ENCODE peak calls at places on chromosomes 16 and 17, in nine cellular contexts. P is ACHN; G is kidney; D is RCC 7860; U is spleen; Z is Calu3; W is activated T-helper 1 cell treated with Interleukin-2 at 50 U/mL for 16 hours; N is activated T-cell treated with anti-CD3 and anti-CD28 coated beads for 1 hour; R is activated CD4-positive, alpha-beta T cell treated with anti-CD3 and anti-CD28 coated beads for 4 hours. S is an unnamed sample.

GRCh38 chr16:23359092-23359760 is 57.1 kb downstream of the SCNN1B start:
- DNase-seq in P (no peak), G (peak), D (peak), U (peak), Z (no peak), W (no peak), N (no peak), R (no peak), S (peak)

GRCh38 chr17:40678902-40679522 is 14.0 kb upstream of the KRT222 start:
- DNase-seq in P (peak), G (no peak), D (peak), U (no peak), Z (no peak), W (no peak), N (no peak), R (no peak), S (no peak)

GRCh38 chr17:65638221-65638940 is 76.9 kb upstream of the AXIN2 start:
- DNase-seq in P (no peak), G (no peak), D (no peak), U (no peak), Z (no peak), W (no peak), N (no peak), R (no peak), S (no peak)

GRCh38 chr17:61116577-61116976 is 283.1 kb upstream of the TBX2 start:
- DNase-seq in P (no peak), G (no peak), D (no peak), U (no peak), Z (no peak), W (no peak), N (no peak), R (no peak), S (no peak)

GRCh38 chr17:35709874-35710273 is 21.6 kb upstream of the RASL10B start:
- DNase-seq in P (no peak), G (no peak), D (no peak), U (no peak), Z (no peak), W (no peak), N (no peak), R (no peak), S (no peak)

GRCh38 chr16:81319221-81319912 is 4.6 kb downstream of the GAN start:
- DNase-seq in P (peak), G (no peak), D (peak), U (no peak), Z (no peak), W (no peak), N (no peak), R (no peak), S (peak)

GRCh38 chr17:45837187-45837586 is 7.5 kb upstream of the SPPL2C start:
- DNase-seq in P (no peak), G (no peak), D (no peak), U (no peak), Z (no peak), W (no peak), N (no peak), R (no peak), S (no peak)

GRCh38 chr17:12859520-12859919 is 70.2 kb downstream of the ARHGAP44 start:
- DNase-seq in P (no peak), G (no peak), D (no peak), U (no peak), Z (no peak), W (no peak), N (no peak), R (no peak), S (peak)

GRCh38 chr17:58278661-58279015 is 2.1 kb downstream of the MPO start:
- DNase-seq in P (no peak), G (no peak), D (no peak), U (no peak), Z (no peak), W (no peak), N (no peak), R (no peak), S (no peak)

GRCh38 chr17:77337150-77337549 is 196.4 kb downstream of the SEC14L1 start:
- DNase-seq in P (no peak), G (no peak), D (no peak), U (no peak), Z (no peak), W (no peak), N (no peak), R (no peak), S (no peak)

GRCh38 chr17:45231481-45232116 is 9.9 kb downstream of the FMNL1 start:
- DNase-seq in P (peak), G (no peak), D (no peak), U (peak), Z (peak), W (no peak), N (no peak), R (no peak), S (no peak)

GRCh38 chr17:32461853-32462617 is 17.7 kb downstream of the PSMD11 start:
- DNase-seq in P (peak), G (no peak), D (peak), U (no peak), Z (peak), W (peak), N (peak), R (peak), S (peak)

GRCh38 chr17:57874434-57875108 is 24.7 kb upstream of the MRPS23 start:
- DNase-seq in P (peak), G (peak), D (peak), U (peak), Z (no peak), W (no peak), N (no peak), R (peak), S (peak)

GRCh38 chr17:4986403-4986802 is 1.1 kb downstream of the CAMTA2 start:
- DNase-seq in P (no peak), G (peak), D (no peak), U (peak), Z (no peak), W (no peak), N (no peak), R (no peak), S (peak)

GRCh38 chr16:67942200-67942509 is 1.8 kb downstream of the LCAT start:
- DNase-seq in P (peak), G (no peak), D (no peak), U (no peak), Z (peak), W (no peak), N (no peak), R (peak), S (no peak)

GRCh38 chr17:17603895-17604225 is 12.4 kb upstream of the PEMT start:
- DNase-seq in P (no peak), G (no peak), D (no peak), U (no peak), Z (no peak), W (no peak), N (no peak), R (no peak), S (no peak)

GRCh38 chr16:28903344-28904042 is 21.5 kb downstream of the RABEP2 start:
- DNase-seq in P (no peak), G (no peak), D (no peak), U (no peak), Z (no peak), W (no peak), N (no peak), R (no peak), S (no peak)

GRCh38 chr17:41324180-41325075 is 8.9 kb upstream of the KRTAP17-1 start:
- DNase-seq in P (peak), G (no peak), D (peak), U (no peak), Z (peak), W (no peak), N (no peak), R (no peak), S (no peak)

GRCh38 chr16:7318661-7319060 is 14.0 kb upstream of the RBFOX1 start:
- DNase-seq in P (no peak), G (no peak), D (no peak), U (no peak), Z (no peak), W (no peak), N (no peak), R (no peak), S (no peak)

GRCh38 chr17:58046230-58047094 is 36.8 kb upstream of the DYNLL2 start:
- DNase-seq in P (no peak), G (no peak), D (no peak), U (no peak), Z (no peak), W (no peak), N (no peak), R (no peak), S (no peak)

GRCh38 chr17:59425085-59425901 is 93.8 kb downstream of the YPEL2 start:
- DNase-seq in P (no peak), G (peak), D (no peak), U (no peak), Z (no peak), W (no peak), N (no peak), R (no peak), S (no peak)

GRCh38 chr17:429589-429988 is 77.0 kb upstream of the RPH3AL start:
- DNase-seq in P (no peak), G (no peak), D (no peak), U (no peak), Z (no peak), W (no peak), N (no peak), R (no peak), S (no peak)

GRCh38 chr17:2889256-2889655 is 93.0 kb downstream of the RAP1GAP2 start:
- DNase-seq in P (no peak), G (no peak), D (no peak), U (no peak), Z (no peak), W (no peak), N (no peak), R (no peak), S (no peak)

GRCh38 chr17:46080118-46081017 is 81.3 kb downstream of the STH start:
- DNase-seq in P (no peak), G (no peak), D (no peak), U (no peak), Z (no peak), W (no peak), N (no peak), R (no peak), S (no peak)

GRCh38 chr16:46894011-46894672 is 10.0 kb downstream of the GPT2 start:
- DNase-seq in P (no peak), G (no peak), D (no peak), U (peak), Z (no peak), W (no peak), N (no peak), R (no peak), S (no peak)

GRCh38 chr17:11598274-11599221 is at the start of gene DNAH9:
- DNase-seq in P (peak), G (peak), D (no peak), U (peak), Z (peak), W (no peak), N (no peak), R (no peak), S (peak)

GRCh38 chr17:58302171-58302918 is 21.6 kb upstream of the MPO start:
- DNase-seq in P (no peak), G (peak), D (no peak), U (no peak), Z (no peak), W (no peak), N (no peak), R (no peak), S (no peak)

GRCh38 chr16:48235058-48235555 is 9.0 kb upstream of the LONP2 start:
- DNase-seq in P (no peak), G (no peak), D (no peak), U (no peak), Z (no peak), W (no peak), N (no peak), R (no peak), S (no peak)

GRCh38 chr16:51164167-51164566 is 13.1 kb upstream of the SALL1 start:
- DNase-seq in P (no peak), G (no peak), D (peak), U (no peak), Z (peak), W (no peak), N (no peak), R (no peak), S (peak)

GRCh38 chr17:81132770-81133723 is 32.3 kb upstream of the PVALEF start:
- DNase-seq in P (no peak), G (no peak), D (no peak), U (no peak), Z (no peak), W (no peak), N (no peak), R (no peak), S (no peak)

GRCh38 chr16:56559109-56559508 is 5.8 kb upstream of the MT4 start:
- DNase-seq in P (no peak), G (no peak), D (no peak), U (no peak), Z (no peak), W (no peak), N (no peak), R (no peak), S (no peak)

GRCh38 chr17:7477392-7478275 is 1.8 kb downstream of the ZBTB4 start:
- DNase-seq in P (no peak), G (peak), D (peak), U (peak), Z (peak), W (no peak), N (no peak), R (peak), S (no peak)

S was measured in HT1080.